ENCODE peak calls at places on chromosomes 12 and 14, in six cellular contexts. A is posterior cingulate gyrus, X is NCI-H748 treated with DMSO at 0.1 percent for 48 hours, G is AG08395, V is left lung, B is GM03348. Q is an unnamed sample.

GRCh38 chr12:113231275-113232231 is 10.3 kb downstream of the TPCN1 start:
- DNase-seq in B (peak), G (no peak), X (no peak), A (no peak), V (peak), Q (no peak)

GRCh38 chr14:69055125-69055524 is 76.0 kb upstream of the ACTN1 start:
- DNase-seq in X (no peak), B (no peak), V (no peak), A (no peak), G (no peak), Q (no peak)

GRCh38 chr14:67636361-67636919 is 16.7 kb downstream of the ARG2 start:
- DNase-seq in X (no peak), V (no peak), A (no peak), G (no peak), B (peak), Q (no peak)

GRCh38 chr12:124484526-124484953 is 82.9 kb downstream of the NCOR2 start:
- DNase-seq in V (no peak), B (no peak), X (no peak), A (no peak), G (no peak), Q (no peak)

GRCh38 chr12:34591966-34592365 is 569.7 kb downstream of the ALG10 start:
- DNase-seq in B (no peak), A (no peak), G (no peak), V (no peak), X (no peak), Q (no peak)

GRCh38 chr14:76761849-76762616 is 765 bp downstream of the VASH1 start:
- DNase-seq in X (no peak), B (no peak), A (peak), V (no peak), G (no peak), Q (no peak)

GRCh38 chr14:97824218-97824617 is 1027.0 kb downstream of the VRK1 start:
- DNase-seq in A (no peak), G (no peak), B (no peak), X (no peak), V (no peak), Q (no peak)

GRCh38 chr12:15044461-15044860 is 71.6 kb downstream of the PDE6H start:
- DNase-seq in A (no peak), G (peak), V (no peak), X (no peak), B (peak), Q (no peak)

GRCh38 chr14:55711171-55711811 is 131.3 kb downstream of the KTN1 start:
- DNase-seq in X (no peak), B (peak), G (no peak), V (no peak), A (no peak), Q (no peak)

GRCh38 chr14:100708349-100709217 is 18.1 kb upstream of the DLK1 start:
- DNase-seq in X (peak), B (no peak), G (no peak), A (no peak), V (peak), Q (peak)

GRCh38 chr14:64324461-64325255 is 30.5 kb upstream of the ESR2 start:
- DNase-seq in A (no peak), V (no peak), B (peak), G (peak), X (no peak), Q (no peak)

GRCh38 chr12:77033658-77034164 is 31.7 kb downstream of the E2F7 start:
- DNase-seq in G (no peak), X (no peak), A (peak), V (no peak), B (no peak), Q (no peak)

GRCh38 chr14:35506927-35507326 is 27.0 kb upstream of the INSM2 start:
- DNase-seq in A (no peak), V (no peak), X (no peak), G (peak), B (peak), Q (no peak)

GRCh38 chr12:57888407-57889157 is 42.1 kb upstream of the CTDSP2 start:
- DNase-seq in X (peak), A (peak), G (peak), V (peak), B (peak), Q (no peak)

GRCh38 chr14:49861923-49862673 is 9.5 kb upstream of the NEMF start:
- DNase-seq in X (peak), G (peak), V (peak), B (peak), A (peak), Q (peak)

GRCh38 chr14:104794099-104794498 is 1.4 kb downstream of the AKT1 start:
- DNase-seq in X (no peak), G (peak), V (peak), B (peak), A (no peak), Q (peak)

GRCh38 chr12:8078400-8078799 is 3.7 kb upstream of the NECAP1 start:
- DNase-seq in G (peak), X (no peak), A (no peak), B (peak), V (no peak), Q (no peak)

GRCh38 chr12:84730561-84731162 is 181.9 kb downstream of the SLC6A15 start:
- DNase-seq in X (no peak), B (no peak), A (no peak), G (no peak), V (no peak), Q (no peak)

GRCh38 chr14:82270286-82270685 is 736.6 kb upstream of the SEL1L start:
- DNase-seq in G (no peak), A (no peak), B (no peak), V (no peak), X (no peak), Q (no peak)

GRCh38 chr12:118219772-118220171 is 83.8 kb downstream of the PEBP1 start:
- DNase-seq in B (no peak), V (no peak), X (no peak), A (no peak), G (no peak), Q (no peak)

GRCh38 chr12:117092886-117093285 is 6.3 kb downstream of the TESC start:
- DNase-seq in V (no peak), G (no peak), B (no peak), X (no peak), A (no peak), Q (no peak)

GRCh38 chr12:27257104-27257848 is 13.2 kb downstream of the STK38L start:
- DNase-seq in G (peak), V (no peak), A (no peak), X (no peak), B (peak), Q (no peak)

GRCh38 chr12:100793182-100793581 is 1.4 kb upstream of the ANO4 start:
- DNase-seq in X (no peak), V (no peak), B (peak), G (peak), A (no peak), Q (no peak)

Q was measured in pancreas.